ENCODE peak calls at places on chromosomes 2 and 18, in nine cellular contexts. X is NT2/D1; T is adrenal gland; B is IMR-90; Z is CD8-positive, alpha-beta memory T cell; I is lower lobe of right lung; C is pancreas; D is tibial nerve; L is aorta. G is an unnamed sample. For H3K9me3 and H3K36me3, the result is how much of the 10 kb centered on the place peaks cover.

GRCh38 chr18:25164837-25165791 is 186.9 kb downstream of the ZNF521 start:
- DNase-seq in X (no peak), T (no peak), B (peak), Z (no peak), I (no peak), C (no peak), D (no peak), L (no peak), G (no peak)

GRCh38 chr18:64987096-64987495 is 763.7 kb upstream of the CDH7 start:
- DNase-seq in X (no peak), T (no peak), B (no peak), Z (no peak), I (no peak), C (no peak), D (no peak), L (no peak), G (no peak)

GRCh38 chr2:120993661-120994060 is 258.0 kb downstream of the GLI2 start:
- DNase-seq in X (no peak), T (peak), B (no peak), Z (no peak), I (no peak), C (peak), D (no peak), L (peak), G (no peak)

GRCh38 chr2:31822587-31822986 is 188.2 kb downstream of the MEMO1 start:
- DNase-seq in X (no peak), T (no peak), B (no peak), Z (no peak), I (no peak), C (no peak), D (no peak), L (no peak), G (no peak)

GRCh38 chr18:56374005-56374655 is 264.3 kb downstream of the TXNL1 start:
- DNase-seq in X (no peak), T (no peak), B (peak), Z (no peak), I (no peak), C (no peak), D (no peak), L (no peak), G (no peak)

GRCh38 chr2:236671820-236672520 is 102.3 kb downstream of the ACKR3 start:
- DNase-seq in X (no peak), T (peak), B (no peak), Z (no peak), I (no peak), C (no peak), D (no peak), L (no peak), G (no peak)

GRCh38 chr18:6336239-6336638 is 78.5 kb downstream of the L3MBTL4 start:
- DNase-seq in X (no peak), T (no peak), B (no peak), Z (no peak), I (no peak), C (no peak), D (no peak), L (no peak), G (no peak)

GRCh38 chr2:73979686-73980085 is 5.0 kb upstream of the TET3 start:
- DNase-seq in X (no peak), T (peak), B (peak), Z (no peak), I (no peak), C (no peak), D (no peak), L (no peak), G (no peak)

DNA sequence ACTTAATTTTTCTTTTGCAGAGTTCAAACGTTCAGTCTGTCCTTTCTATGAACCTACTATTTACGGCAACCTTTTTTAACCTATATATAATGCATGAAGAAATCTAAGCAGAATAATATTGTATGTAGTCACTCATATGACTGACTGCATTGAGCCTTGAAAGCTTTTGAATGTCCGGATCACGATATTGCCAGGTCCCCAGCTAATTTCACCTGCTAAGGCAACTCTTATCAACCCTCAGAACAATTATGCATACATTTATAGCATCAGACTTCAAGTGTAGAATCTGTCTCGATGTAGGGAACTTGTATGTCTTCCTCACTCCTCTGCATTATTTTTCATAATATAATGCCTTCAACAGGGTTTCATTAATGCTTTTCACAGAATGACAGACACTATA is 1083.7 kb upstream of the KLHL29 start:
- DNase-seq in X (no peak), T (no peak), B (no peak), Z (no peak), I (no peak), C (no peak), D (no peak), L (no peak), G (no peak)
- H3K9me3 ChIP-seq in X (under half), T (under half), B (under half), Z (under half), I (under half), C (under half), D (under half), L (under half), G (under half)

DNA sequence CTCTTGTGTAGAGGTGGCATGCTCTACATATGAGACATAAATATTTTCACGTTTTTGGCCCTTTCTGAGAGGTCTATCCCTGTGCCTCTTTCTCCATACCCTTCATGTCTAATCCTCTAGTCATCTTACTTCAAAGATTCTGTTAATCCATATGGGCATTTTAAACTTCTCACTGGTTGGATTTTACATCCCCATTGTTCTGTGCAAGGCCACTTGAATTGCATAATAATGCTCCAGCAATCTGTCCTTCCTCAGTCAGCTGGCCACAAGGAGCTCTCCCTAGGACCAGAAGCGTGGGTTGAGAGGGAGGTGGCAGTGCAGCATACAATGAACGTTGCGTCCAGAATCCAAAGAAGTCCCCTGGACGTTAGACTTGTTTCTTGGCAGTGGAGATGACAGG is 58.2 kb downstream of the TDRD15 start:
- DNase-seq in X (peak), T (no peak), B (no peak), Z (no peak), I (no peak), C (no peak), D (no peak), L (no peak), G (no peak)
- H3K36me3 ChIP-seq in X (under half), T (under half), B (under half), Z (under half), I (under half), C (under half), D (under half), L (under half), G (under half)

GRCh38 chr2:228600265-228600664 is 418.8 kb upstream of the SPHKAP start:
- DNase-seq in X (no peak), T (no peak), B (peak), Z (no peak), I (no peak), C (no peak), D (no peak), L (no peak), G (no peak)
- H3K9me3 ChIP-seq in X (under half), T (under half), B (under half), Z (under half), I (under half), C (under half), D (under half), L (under half), G (under half)

GRCh38 chr2:10170256-10170655 is 47.7 kb downstream of the RRM2 start:
- DNase-seq in X (no peak), T (no peak), B (peak), Z (no peak), I (no peak), C (no peak), D (no peak), L (no peak), G (no peak)
- H3K36me3 ChIP-seq in X (under half), T (under half), B (under half), Z (under half), I (under half), C (under half), D (under half), L (under half), G (under half)

GRCh38 chr18:11309172-11309571 is 159.8 kb upstream of the PIEZO2 start:
- DNase-seq in X (no peak), T (no peak), B (no peak), Z (no peak), I (no peak), C (no peak), D (no peak), L (no peak), G (no peak)
- H3K9me3 ChIP-seq in X (under half), T (under half), B (under half), Z (under half), I (under half), C (under half), D (under half), L (under half), G (under half)

DNA sequence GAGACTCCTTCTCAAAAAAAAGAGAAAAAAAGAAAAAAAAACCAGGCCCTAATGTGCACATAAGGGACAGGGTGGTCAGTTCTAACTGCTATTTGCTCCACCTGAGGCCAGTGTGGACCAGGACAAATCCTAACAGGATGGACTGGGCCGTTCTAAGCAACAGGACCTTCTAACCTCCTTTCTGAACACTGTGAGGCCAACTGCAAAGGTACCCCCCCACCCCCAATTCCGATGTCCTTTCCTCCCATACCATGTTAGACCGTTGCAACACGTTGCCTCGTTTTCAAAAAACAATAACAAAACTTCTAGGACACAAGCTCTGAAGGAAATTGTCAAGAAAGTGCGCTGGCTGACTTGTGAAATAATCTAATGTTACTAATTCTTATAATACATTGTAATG is 1.2 kb downstream of the THAP4 start:
- DNase-seq in X (no peak), T (no peak), B (no peak), Z (no peak), I (no peak), C (no peak), D (no peak), L (no peak), G (no peak)
- H3K36me3 ChIP-seq in X (half or more), T (under half), B (under half), Z (under half), I (under half), C (under half), D (under half), L (under half), G (under half)

GRCh38 chr2:51220606-51221005 is 188.7 kb upstream of the NRXN1 start:
- DNase-seq in X (no peak), T (no peak), B (no peak), Z (no peak), I (no peak), C (no peak), D (no peak), L (no peak), G (no peak)

GRCh38 chr2:51220080-51220479 is 188.1 kb upstream of the NRXN1 start:
- DNase-seq in X (no peak), T (no peak), B (no peak), Z (no peak), I (no peak), C (no peak), D (no peak), L (no peak), G (no peak)

GRCh38 chr2:51218057-51218456 is 186.1 kb upstream of the NRXN1 start:
- DNase-seq in X (no peak), T (no peak), B (no peak), Z (no peak), I (no peak), C (no peak), D (no peak), L (no peak), G (no peak)

GRCh38 chr2:51222106-51222505 is 190.2 kb upstream of the NRXN1 start:
- DNase-seq in X (no peak), T (no peak), B (no peak), Z (no peak), I (no peak), C (no peak), D (no peak), L (no peak), G (no peak)

DNA sequence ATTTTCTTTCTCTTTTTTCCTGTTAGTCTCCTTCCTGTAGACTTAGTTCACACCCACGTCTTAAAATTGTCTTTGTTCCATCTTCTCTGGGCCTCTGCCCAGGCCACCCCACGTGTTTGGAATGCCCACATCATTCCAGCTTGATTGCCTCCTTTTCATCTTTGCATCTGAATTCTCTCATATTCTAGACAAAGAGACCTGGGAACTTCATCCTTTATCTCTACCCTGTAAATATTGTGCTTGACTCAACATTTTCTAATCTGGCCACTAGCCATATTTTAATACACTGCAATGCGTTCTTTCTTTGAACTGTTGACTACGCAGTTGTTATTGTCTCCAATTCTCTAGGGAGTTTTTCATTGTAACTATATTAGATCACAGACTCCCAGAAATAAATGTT is 187.5 kb upstream of the NRXN1 start:
- DNase-seq in X (no peak), T (no peak), B (peak), Z (no peak), I (no peak), C (no peak), D (no peak), L (no peak), G (no peak)
- H3K9me3 ChIP-seq in X (under half), T (under half), B (under half), Z (under half), I (under half), C (under half), D (under half), L (under half), G (under half)

DNA sequence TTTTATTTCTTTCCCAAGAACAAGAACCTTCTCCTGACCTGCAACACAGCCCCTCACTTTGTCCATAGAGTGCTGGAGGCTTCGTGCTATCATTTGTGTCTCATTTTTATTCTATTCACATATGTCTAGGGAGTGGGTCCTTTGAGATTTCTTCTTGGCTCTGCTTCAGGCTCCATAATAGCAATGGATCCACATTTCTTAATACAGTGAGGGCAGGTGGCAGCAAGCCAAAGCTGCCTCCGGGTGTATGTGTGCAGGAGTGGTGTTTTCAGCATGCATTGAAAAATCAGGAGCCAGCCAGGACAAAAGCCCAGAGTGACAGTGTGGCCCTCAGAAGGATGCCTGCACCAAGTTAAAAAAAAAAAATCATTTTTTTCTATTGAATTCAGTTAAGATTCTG is 115.1 kb upstream of the PELI1 start:
- DNase-seq in X (no peak), T (no peak), B (no peak), Z (no peak), I (no peak), C (no peak), D (no peak), L (no peak), G (no peak)
- H3K36me3 ChIP-seq in X (under half), T (under half), B (under half), Z (under half), I (under half), C (under half), D (under half), L (under half), G (under half)

GRCh38 chr2:10965241-10965843 is 53.6 kb downstream of the KCNF1 start:
- DNase-seq in X (no peak), T (no peak), B (no peak), Z (no peak), I (no peak), C (no peak), D (no peak), L (peak), G (no peak)
- H3K9me3 ChIP-seq in X (under half), T (under half), B (under half), Z (under half), I (under half), C (under half), D (under half), L (under half), G (under half)

DNA sequence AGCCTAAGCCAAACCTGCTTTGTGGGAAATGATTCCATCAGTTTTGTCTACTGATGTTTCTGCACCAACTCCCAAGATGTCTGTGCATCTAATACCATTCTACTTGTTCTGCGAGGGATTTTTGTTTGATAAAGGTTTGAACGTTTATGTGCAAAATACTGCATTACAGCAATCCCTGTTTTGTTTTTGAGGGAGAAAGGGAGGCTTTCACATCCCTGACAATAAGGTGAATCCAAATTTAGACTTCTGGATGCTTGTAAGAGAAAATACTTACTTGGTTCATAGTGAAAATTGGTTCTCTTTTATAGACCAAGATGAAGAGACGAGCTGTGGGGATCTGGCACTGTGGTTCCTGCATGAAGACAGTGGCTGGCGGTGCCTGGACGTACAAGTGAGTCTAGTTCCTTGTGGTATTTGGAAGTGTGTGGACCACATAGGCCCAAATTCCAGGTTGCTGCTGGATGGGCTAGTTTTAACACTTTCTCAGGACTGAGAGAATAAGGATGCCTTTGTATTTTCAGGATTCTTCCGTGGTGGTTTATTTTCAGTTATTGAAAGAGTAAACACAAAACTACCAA is 1.1 kb downstream of the RPL37A start:
- DNase-seq in X (no peak), T (no peak), B (peak), Z (no peak), I (no peak), C (no peak), D (no peak), L (no peak), G (peak)
- H3K36me3 ChIP-seq in X (half or more), T (under half), B (under half), Z (under half), I (half or more), C (under half), D (under half), L (under half), G (under half)